ENCODE peak calls at places on chromosomes 13 and 19, in four cellular contexts. L is Daoy, J is thoracic aorta, Y is anterior cingulate cortex. T is an unnamed sample.

GRCh38 chr13:105721056-105721455 is 814.4 kb downstream of the EFNB2 start:
- DNase-seq in L (peak; percentile 7), J (no peak), Y (no peak), T (no peak)

GRCh38 chr19:41411682-41412265 is 14.2 kb downstream of the BCKDHA start:
- DNase-seq in L (no peak), J (no peak), Y (peak; percentile 58), T (no peak)

GRCh38 chr13:76888421-76888820 is 2.2 kb upstream of the KCTD12 start:
- DNase-seq in L (no peak), J (no peak), Y (no peak), T (no peak)

GRCh38 chr19:42206871-42207755 is 10.4 kb downstream of the DEDD2 start:
- DNase-seq in L (peak; percentile 83), J (no peak), Y (no peak), T (no peak)

GRCh38 chr13:107299717-107300116 is 731.8 kb upstream of the ARGLU1 start:
- DNase-seq in L (peak; percentile 18), J (no peak), Y (no peak), T (no peak)

GRCh38 chr13:113601166-113602070 is 16.9 kb downstream of the TFDP1 start:
- DNase-seq in L (no peak), J (no peak), Y (no peak), T (no peak)

GRCh38 chr19:39828634-39829032 is 5.3 kb downstream of the DYRK1B start:
- DNase-seq in L (no peak), J (no peak), Y (no peak), T (no peak)

GRCh38 chr13:24307211-24308067 is 1.9 kb upstream of the C1QTNF9 start:
- DNase-seq in L (no peak), J (no peak), Y (no peak), T (no peak)

GRCh38 chr13:73369095-73369494 is 310.3 kb downstream of the KLF5 start:
- DNase-seq in L (no peak), J (no peak), Y (no peak), T (no peak)

GRCh38 chr13:50277127-50277526 is 261.9 kb downstream of the KCNRG start:
- DNase-seq in L (peak; percentile 29), J (no peak), Y (no peak), T (no peak)

GRCh38 chr13:88086577-88086976 is 415.4 kb downstream of the SLITRK5 start:
- DNase-seq in L (no peak), J (no peak), Y (no peak), T (no peak)

GRCh38 chr13:21967871-21968270 is 297.0 kb downstream of the FGF9 start:
- DNase-seq in L (peak; percentile 56), J (no peak), Y (no peak), T (no peak)

GRCh38 chr13:113506025-113506685 is 15.6 kb upstream of the DCUN1D2 start:
- DNase-seq in L (no peak), J (no peak), Y (no peak), T (no peak)

GRCh38 chr13:30615851-30616311 is 1.8 kb upstream of the USPL1 start:
- DNase-seq in L (no peak), J (no peak), Y (no peak), T (no peak)

GRCh38 chr19:49761625-49762311 is 1.3 kb downstream of the TSKS start:
- DNase-seq in L (peak; percentile 29), J (no peak), Y (no peak), T (no peak)

GRCh38 chr19:32336259-32337111 is 8.9 kb upstream of the ZNF507 start:
- DNase-seq in L (no peak), J (no peak), Y (no peak), T (no peak)

GRCh38 chr13:43006893-43007631 is 15.0 kb upstream of the EPSTI1 start:
- DNase-seq in L (peak; percentile 40), J (no peak), Y (no peak), T (no peak)

GRCh38 chr13:40508767-40509342 is 157.6 kb downstream of the FOXO1 start:
- DNase-seq in L (no peak), J (no peak), Y (no peak), T (no peak)

GRCh38 chr13:20231839-20232555 is at the start of gene GJB6:
- DNase-seq in L (no peak), J (no peak), Y (no peak), T (no peak)

GRCh38 chr13:97254809-97255208 is 32.7 kb downstream of the MBNL2 start:
- DNase-seq in L (peak; percentile 85), J (no peak), Y (no peak), T (no peak)

GRCh38 chr19:46195104-46195503 is 34.4 kb upstream of the IGFL1 start:
- DNase-seq in L (no peak), J (no peak), Y (no peak), T (no peak)

GRCh38 chr13:43516401-43516826 is 270.4 kb downstream of the ENOX1 start:
- DNase-seq in L (no peak), J (no peak), Y (no peak), T (no peak)

GRCh38 chr19:30784850-30785459 is 412.8 kb downstream of the ZNF536 start:
- DNase-seq in L (peak; percentile 69), J (no peak), Y (peak; percentile 3), T (peak; percentile 69)

GRCh38 chr19:20513179-20513934 is 52.2 kb downstream of the ZNF737 start:
- DNase-seq in L (no peak), J (no peak), Y (no peak), T (no peak)

GRCh38 chr19:8578642-8579265 is 1.5 kb upstream of the MYO1F start:
- DNase-seq in L (peak; percentile 70), J (peak; percentile 40), Y (peak; percentile 40), T (peak; percentile 90)

GRCh38 chr13:20442370-20442769 is 83.3 kb downstream of the CRYL1 start:
- DNase-seq in L (no peak), J (no peak), Y (no peak), T (no peak)

GRCh38 chr19:5932593-5933262 is 18.7 kb downstream of the CAPS start:
- DNase-seq in L (no peak), J (no peak), Y (no peak), T (no peak)

GRCh38 chr19:10863107-10863700 is 8.1 kb upstream of the CARM1 start:
- DNase-seq in L (peak; percentile 82), J (no peak), Y (no peak), T (peak; percentile 83)

GRCh38 chr13:111241006-111241755 is 79.3 kb upstream of the TEX29 start:
- DNase-seq in L (no peak), J (no peak), Y (peak; percentile 71), T (no peak)

GRCh38 chr19:41741244-41741554 is 14.1 kb upstream of the CEACAM6 start:
- DNase-seq in L (no peak), J (no peak), Y (no peak), T (no peak)

GRCh38 chr13:73092831-73093230 is 34.0 kb downstream of the KLF5 start:
- DNase-seq in L (no peak), J (no peak), Y (no peak), T (no peak)

T was measured in ascending aorta.